ENCODE peak calls at places on chromosomes 7 and 10, in ten cellular contexts. Y is kidney, E is HCT116, U is fibroblast of lung, C is H9, Z is mesendoderm, I is keratinocyte, A is mesenchymal stem cell, T is endothelial cell of umbilical vein, R is IMR-90. H is an unnamed sample.

GRCh38 chr10:126350216-126350992 is 37.9 kb downstream of the ADAM12 start:
- DNase-seq in Y (peak; percentile 90), E (peak; percentile 8), U (peak; percentile 47), C (no peak), Z (peak; percentile 20), I (peak; percentile 57), A (peak; percentile 85), T (peak; percentile 2), R (peak; percentile 90), H (no peak)

GRCh38 chr10:20207700-20208099 is 391.5 kb downstream of the PLXDC2 start:
- DNase-seq in Y (no peak), E (no peak), U (no peak), C (no peak), Z (no peak), I (no peak), A (no peak), T (no peak), R (no peak), H (no peak)

GRCh38 chr10:60139798-60140566 is 233.6 kb upstream of the CCDC6 start:
- DNase-seq in Y (no peak), E (no peak), U (peak; percentile 78), C (peak; percentile 34), Z (peak; percentile 93), I (no peak), A (peak; percentile 90), T (peak; percentile 65), R (peak; percentile 72), H (no peak)

GRCh38 chr7:29499932-29500331 is 63.7 kb upstream of the PRR15 start:
- DNase-seq in Y (no peak), E (no peak), U (no peak), C (no peak), Z (no peak), I (no peak), A (no peak), T (no peak), R (no peak), H (no peak)

GRCh38 chr10:77821036-77821435 is 105.5 kb downstream of the DLG5 start:
- DNase-seq in Y (peak; percentile 65), E (no peak), U (no peak), C (no peak), Z (no peak), I (no peak), A (no peak), T (no peak), R (no peak), H (no peak)

GRCh38 chr7:120996333-120996982 is 7.9 kb downstream of the CPED1 start:
- DNase-seq in Y (no peak), E (no peak), U (peak; percentile 96), C (no peak), Z (no peak), I (peak; percentile 11), A (peak; percentile 91), T (peak; percentile 85), R (peak; percentile 91), H (peak; percentile 73)

GRCh38 chr7:107691713-107692112 is 31.1 kb downstream of the SLC26A4 start:
- DNase-seq in Y (no peak), E (no peak), U (peak; percentile 48), C (no peak), Z (no peak), I (no peak), A (no peak), T (peak; percentile 73), R (peak; percentile 34), H (no peak)

GRCh38 chr10:123995082-123995460 is 98.3 kb downstream of the CHST15 start:
- DNase-seq in Y (peak; percentile 72), E (peak; percentile 32), U (no peak), C (no peak), Z (no peak), I (no peak), A (no peak), T (peak; percentile 8), R (peak; percentile 2), H (no peak)

GRCh38 chr7:144403649-144404061 is at the start of gene NOBOX:
- DNase-seq in Y (no peak), E (no peak), U (no peak), C (no peak), Z (no peak), I (no peak), A (no peak), T (no peak), R (no peak), H (no peak)

GRCh38 chr10:43265799-43266721 is 805 bp downstream of the RASGEF1A start:
- DNase-seq in Y (peak; percentile 81), E (no peak), U (no peak), C (peak; percentile 65), Z (peak; percentile 60), I (no peak), A (no peak), T (no peak), R (no peak), H (no peak)

GRCh38 chr7:2969398-2970306 is 74.0 kb downstream of the CARD11 start:
- DNase-seq in Y (no peak), E (no peak), U (no peak), C (no peak), Z (no peak), I (no peak), A (no peak), T (no peak), R (no peak), H (no peak)

GRCh38 chr7:70539622-70540021 is 592.3 kb upstream of the GALNT17 start:
- DNase-seq in Y (no peak), E (no peak), U (no peak), C (no peak), Z (no peak), I (no peak), A (no peak), T (no peak), R (no peak), H (no peak)

GRCh38 chr7:70545214-70545613 is 586.7 kb upstream of the GALNT17 start:
- DNase-seq in Y (no peak), E (no peak), U (no peak), C (no peak), Z (no peak), I (no peak), A (no peak), T (no peak), R (no peak), H (no peak)

GRCh38 chr7:70539196-70539595 is 592.7 kb upstream of the GALNT17 start:
- DNase-seq in Y (no peak), E (no peak), U (no peak), C (no peak), Z (no peak), I (no peak), A (no peak), T (no peak), R (no peak), H (no peak)

GRCh38 chr7:70540641-70541040 is 591.3 kb upstream of the GALNT17 start:
- DNase-seq in Y (no peak), E (no peak), U (no peak), C (no peak), Z (no peak), I (no peak), A (no peak), T (no peak), R (no peak), H (no peak)

DNA sequence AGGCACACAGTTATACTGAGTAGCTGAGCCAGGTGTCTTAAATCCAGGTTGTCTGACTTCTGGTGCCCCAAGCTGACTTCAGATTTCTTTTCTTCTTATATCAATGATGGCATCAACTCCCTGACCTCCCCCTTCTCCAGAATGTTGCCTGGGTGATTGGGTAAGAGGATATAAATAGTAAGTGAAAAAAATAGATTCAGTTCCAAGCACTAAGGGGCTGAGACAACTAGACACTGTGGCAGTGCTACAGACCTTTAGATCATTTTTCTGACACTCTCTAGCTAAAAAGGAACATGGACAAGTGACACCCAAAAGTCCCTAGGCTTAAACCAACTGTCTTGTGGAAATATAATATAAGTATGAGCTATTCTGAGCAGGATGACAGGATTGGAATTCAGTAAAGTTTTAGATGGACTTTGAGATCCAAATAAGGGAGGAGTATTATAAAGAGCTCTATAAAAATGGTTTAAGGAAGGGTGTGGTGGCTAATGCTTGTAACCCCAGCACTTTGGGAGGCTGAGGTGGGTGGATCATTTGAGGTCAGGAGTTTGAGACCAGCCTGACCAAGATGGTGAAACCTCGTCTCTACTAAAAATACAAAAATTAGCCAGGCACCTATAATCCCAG is 589.1 kb upstream of the GALNT17 start:
- DNase-seq in Y (no peak), E (no peak), U (no peak), C (no peak), Z (no peak), I (no peak), A (no peak), T (no peak), R (no peak), H (no peak)
- H3K9ac ChIP-seq in Y (no peak overlapping the region), E (no peak overlapping the region), U (no peak overlapping the region), C (no peak overlapping the region), Z (no peak overlapping the region), I (no peak overlapping the region), A (no peak overlapping the region), T (no peak overlapping the region), R (no peak overlapping the region), H (no peak overlapping the region)

GRCh38 chr7:156895024-156895780 is 2.2 kb upstream of the LMBR1 start:
- DNase-seq in Y (no peak), E (no peak), U (no peak), C (no peak), Z (no peak), I (no peak), A (no peak), T (peak; percentile 25), R (no peak), H (no peak)
- H3K27ac ChIP-seq in Y (no peak overlapping the region), E (no peak overlapping the region), U (no peak overlapping the region), C (no peak overlapping the region), Z (no peak overlapping the region), I (no peak overlapping the region), A (no peak overlapping the region), T (no peak overlapping the region), R (no peak overlapping the region), H (no peak overlapping the region)

DNA sequence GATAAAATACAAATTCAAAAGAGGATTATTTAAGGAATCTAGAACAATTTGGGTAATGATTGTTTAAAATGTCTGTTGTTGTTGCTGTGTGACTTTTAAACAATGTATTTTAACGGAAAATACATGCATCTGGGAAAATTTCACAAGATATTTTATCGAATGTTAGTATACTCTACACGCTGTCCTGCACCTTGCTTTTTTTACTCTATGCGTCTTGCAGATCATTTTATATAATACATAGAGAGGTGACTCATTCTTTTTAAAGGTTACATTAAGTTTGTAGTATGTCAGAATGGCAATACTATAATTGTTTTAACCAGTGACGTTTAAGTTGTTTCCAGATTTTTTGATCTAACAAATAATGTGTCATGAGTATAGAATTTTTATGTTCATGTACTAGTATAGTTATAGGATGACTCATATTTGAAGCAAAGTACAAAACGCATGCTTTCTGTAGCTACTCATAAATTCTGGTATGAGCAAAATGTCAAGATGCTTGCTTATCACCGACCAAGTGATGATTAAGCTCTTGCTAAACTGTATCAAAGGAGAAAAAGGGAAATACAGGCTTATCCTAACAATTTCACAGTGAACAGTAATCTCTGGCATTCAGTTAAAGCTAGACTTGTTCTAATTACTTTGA is 4.9 kb downstream of the DKK1 start:
- DNase-seq in Y (no peak), E (peak; percentile 93), U (peak; percentile 96), C (no peak), Z (no peak), I (peak; percentile 94), A (peak; percentile 89), T (peak; percentile 93), R (peak; percentile 98), H (no peak)
- H3K9ac ChIP-seq in Y (no peak overlapping the region), E (peak overlapping the region; percentile 84), U (no peak overlapping the region), C (no peak overlapping the region), Z (no peak overlapping the region), I (no peak overlapping the region), A (peak overlapping the region; percentile 91), T (peak overlapping the region; percentile 89), R (no peak overlapping the region), H (no peak overlapping the region)

DNA sequence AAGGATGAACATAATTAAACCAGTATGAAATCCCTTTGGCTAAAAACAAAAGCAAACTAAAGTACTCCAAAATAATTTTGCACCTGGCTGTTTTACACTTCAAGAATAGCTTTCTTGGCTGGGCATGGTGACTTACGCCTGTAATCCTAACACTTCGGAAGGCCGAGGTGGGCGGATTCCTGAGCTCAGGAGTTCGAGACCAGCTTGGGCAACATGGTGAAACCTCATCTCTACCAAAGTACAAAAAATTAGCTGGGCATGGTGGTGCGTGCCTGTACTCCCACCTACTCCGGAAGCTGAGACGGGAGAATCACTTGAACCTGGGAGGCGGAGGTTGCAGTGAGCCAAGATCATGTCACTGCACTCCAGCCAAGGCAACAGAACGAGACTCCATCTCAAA is 92.2 kb upstream of the AMPH start:
- DNase-seq in Y (no peak), E (no peak), U (no peak), C (no peak), Z (no peak), I (no peak), A (no peak), T (no peak), R (no peak), H (no peak)
- H3K27ac ChIP-seq in Y (no peak overlapping the region), E (no peak overlapping the region), U (no peak overlapping the region), C (no peak overlapping the region), Z (no peak overlapping the region), I (no peak overlapping the region), A (no peak overlapping the region), T (no peak overlapping the region), R (no peak overlapping the region), H (no peak overlapping the region)

H was measured in Karpas-422.